ENCODE peak calls at places on chromosomes 6 and 20, in eight cellular contexts. One of them, this sample, is unnamed.
A peak's percentile ranks its signal among the peaks of the same experiment; 100 is the strongest.

GRCh38 chr6:89180971-89181370 is 35.1 kb downstream of the PM20D2 start:
- DNase-seq in ureter: no peak
- DNase-seq in GM20000: no peak
- DNase-seq in T-helper 2 cell: no peak
- DNase-seq in HTR-8/SVneo: no peak
- DNase-seq in D341Med: no peak
- DNase-seq in activated CD8-positive, alpha-beta memory T cell treated with anti-CD3 and anti-CD28 coated beads for 48 hours: no peak
- DNase-seq in Caki2: no peak
- DNase-seq in this sample: no peak

GRCh38 chr20:57658447-57659130 is 38.4 kb upstream of the ZBP1 start:
- DNase-seq in activated CD8-positive, alpha-beta memory T cell treated with anti-CD3 and anti-CD28 coated beads for 48 hours: no peak
- DNase-seq in T-helper 2 cell: no peak
- DNase-seq in GM20000: no peak
- DNase-seq in Caki2: no peak
- DNase-seq in HTR-8/SVneo: no peak
- DNase-seq in D341Med: peak; percentile 14
- DNase-seq in ureter: peak; percentile 39
- DNase-seq in this sample: no peak

GRCh38 chr20:44681796-44682566 is 30.5 kb upstream of the ADA start:
- DNase-seq in T-helper 2 cell: no peak
- DNase-seq in HTR-8/SVneo: no peak
- DNase-seq in Caki2: no peak
- DNase-seq in GM20000: no peak
- DNase-seq in ureter: no peak
- DNase-seq in activated CD8-positive, alpha-beta memory T cell treated with anti-CD3 and anti-CD28 coated beads for 48 hours: no peak
- DNase-seq in D341Med: no peak
- DNase-seq in this sample: no peak

GRCh38 chr6:30508890-30509736 is 19.8 kb downstream of the HLA-E start:
- DNase-seq in D341Med: no peak
- DNase-seq in HTR-8/SVneo: no peak
- DNase-seq in T-helper 2 cell: no peak
- DNase-seq in Caki2: no peak
- DNase-seq in GM20000: peak; percentile 65
- DNase-seq in ureter: no peak
- DNase-seq in activated CD8-positive, alpha-beta memory T cell treated with anti-CD3 and anti-CD28 coated beads for 48 hours: no peak
- DNase-seq in this sample: no peak

GRCh38 chr6:92341224-92341623 is 1078.1 kb downstream of the EPHA7 start:
- DNase-seq in HTR-8/SVneo: no peak
- DNase-seq in Caki2: no peak
- DNase-seq in GM20000: no peak
- DNase-seq in T-helper 2 cell: no peak
- DNase-seq in activated CD8-positive, alpha-beta memory T cell treated with anti-CD3 and anti-CD28 coated beads for 48 hours: no peak
- DNase-seq in D341Med: no peak
- DNase-seq in ureter: no peak
- DNase-seq in this sample: no peak

GRCh38 chr6:35678021-35678654 is 10.6 kb downstream of the FKBP5 start:
- DNase-seq in Caki2: no peak
- DNase-seq in D341Med: no peak
- DNase-seq in ureter: no peak
- DNase-seq in HTR-8/SVneo: no peak
- DNase-seq in T-helper 2 cell: no peak
- DNase-seq in activated CD8-positive, alpha-beta memory T cell treated with anti-CD3 and anti-CD28 coated beads for 48 hours: no peak
- DNase-seq in GM20000: no peak
- DNase-seq in this sample: no peak

GRCh38 chr6:110618591-110619267 is 142.3 kb upstream of the SLC22A16 start:
- DNase-seq in T-helper 2 cell: no peak
- DNase-seq in HTR-8/SVneo: peak; percentile 6
- DNase-seq in D341Med: no peak
- DNase-seq in GM20000: peak; percentile 38
- DNase-seq in ureter: no peak
- DNase-seq in Caki2: no peak
- DNase-seq in activated CD8-positive, alpha-beta memory T cell treated with anti-CD3 and anti-CD28 coated beads for 48 hours: no peak
- DNase-seq in this sample: peak; percentile 75

GRCh38 chr6:113004691-113005270 is 657.7 kb downstream of the RFPL4B start:
- DNase-seq in D341Med: no peak
- DNase-seq in T-helper 2 cell: no peak
- DNase-seq in HTR-8/SVneo: no peak
- DNase-seq in Caki2: no peak
- DNase-seq in ureter: no peak
- DNase-seq in GM20000: no peak
- DNase-seq in activated CD8-positive, alpha-beta memory T cell treated with anti-CD3 and anti-CD28 coated beads for 48 hours: no peak
- DNase-seq in this sample: peak; percentile 19

GRCh38 chr20:63969851-63970713 is at the start of gene ZNF512B:
- DNase-seq in ureter: peak; percentile 59
- DNase-seq in activated CD8-positive, alpha-beta memory T cell treated with anti-CD3 and anti-CD28 coated beads for 48 hours: no peak
- DNase-seq in D341Med: peak; percentile 93
- DNase-seq in GM20000: peak; percentile 95
- DNase-seq in Caki2: peak; percentile 33
- DNase-seq in T-helper 2 cell: no peak
- DNase-seq in HTR-8/SVneo: peak; percentile 88
- DNase-seq in this sample: peak; percentile 87

GRCh38 chr6:44224154-44224977 is 971 bp downstream of the SLC29A1 start:
- DNase-seq in ureter: no peak
- DNase-seq in HTR-8/SVneo: peak; percentile 45
- DNase-seq in D341Med: peak; percentile 55
- DNase-seq in activated CD8-positive, alpha-beta memory T cell treated with anti-CD3 and anti-CD28 coated beads for 48 hours: no peak
- DNase-seq in GM20000: peak; percentile 55
- DNase-seq in T-helper 2 cell: no peak
- DNase-seq in Caki2: peak; percentile 46
- DNase-seq in this sample: no peak